ENCODE peak calls at places on chromosomes 3 and 15, in five cellular contexts. K, I, U, T and P are unnamed samples.

GRCh38 chr3:193788189-193788946 is 195.4 kb downstream of the OPA1 start:
- DNase-seq in T (peak), U (peak), I (peak), K (peak), P (peak)

GRCh38 chr3:131020122-131020693 is 6.4 kb downstream of the ASTE1 start:
- DNase-seq in U (no peak), I (no peak), T (no peak), K (no peak), P (peak)

GRCh38 chr3:48446425-48447193 is at the start of gene ATRIP:
- DNase-seq in T (peak), K (peak), U (peak), I (peak), P (peak)

GRCh38 chr3:194386610-194387009 is 12.5 kb downstream of the GP5 start:
- DNase-seq in U (no peak), T (no peak), I (no peak), K (no peak), P (no peak)

GRCh38 chr3:38588995-38589937 is 60.2 kb downstream of the SCN5A start:
- DNase-seq in K (no peak), U (no peak), T (peak), I (no peak), P (no peak)

GRCh38 chr3:129664040-129664646 is 57.7 kb upstream of the PLXND1 start:
- DNase-seq in K (no peak), T (no peak), U (no peak), I (no peak), P (no peak)

GRCh38 chr3:140276698-140277097 is 341.7 kb downstream of the CLSTN2 start:
- DNase-seq in T (peak), I (no peak), U (peak), K (no peak), P (peak)

GRCh38 chr3:156474560-156475389 is 80.1 kb downstream of the SSR3 start:
- DNase-seq in U (no peak), K (peak), I (peak), T (peak), P (peak)

GRCh38 chr3:106209482-106209881 is 340.7 kb upstream of the CBLB start:
- DNase-seq in I (no peak), U (no peak), K (no peak), T (no peak), P (no peak)

GRCh38 chr3:113354307-113354706 is 87.0 kb downstream of the CFAP44 start:
- DNase-seq in T (no peak), U (no peak), K (no peak), I (no peak), P (peak)

GRCh38 chr3:32467333-32468070 is 35.1 kb downstream of the CMTM6 start:
- DNase-seq in T (peak), U (peak), I (peak), K (peak), P (peak)

GRCh38 chr3:10473581-10474438 is 31.6 kb downstream of the ATP2B2 start:
- DNase-seq in K (no peak), T (peak), I (no peak), U (no peak), P (peak)

GRCh38 chr3:194306771-194307640 is 44.1 kb downstream of the CPN2 start:
- DNase-seq in T (no peak), I (no peak), U (no peak), K (no peak), P (no peak)

GRCh38 chr15:95485367-95485766 is 845.1 kb upstream of the NR2F2 start:
- DNase-seq in T (no peak), K (no peak), I (no peak), U (no peak), P (no peak)

DNA sequence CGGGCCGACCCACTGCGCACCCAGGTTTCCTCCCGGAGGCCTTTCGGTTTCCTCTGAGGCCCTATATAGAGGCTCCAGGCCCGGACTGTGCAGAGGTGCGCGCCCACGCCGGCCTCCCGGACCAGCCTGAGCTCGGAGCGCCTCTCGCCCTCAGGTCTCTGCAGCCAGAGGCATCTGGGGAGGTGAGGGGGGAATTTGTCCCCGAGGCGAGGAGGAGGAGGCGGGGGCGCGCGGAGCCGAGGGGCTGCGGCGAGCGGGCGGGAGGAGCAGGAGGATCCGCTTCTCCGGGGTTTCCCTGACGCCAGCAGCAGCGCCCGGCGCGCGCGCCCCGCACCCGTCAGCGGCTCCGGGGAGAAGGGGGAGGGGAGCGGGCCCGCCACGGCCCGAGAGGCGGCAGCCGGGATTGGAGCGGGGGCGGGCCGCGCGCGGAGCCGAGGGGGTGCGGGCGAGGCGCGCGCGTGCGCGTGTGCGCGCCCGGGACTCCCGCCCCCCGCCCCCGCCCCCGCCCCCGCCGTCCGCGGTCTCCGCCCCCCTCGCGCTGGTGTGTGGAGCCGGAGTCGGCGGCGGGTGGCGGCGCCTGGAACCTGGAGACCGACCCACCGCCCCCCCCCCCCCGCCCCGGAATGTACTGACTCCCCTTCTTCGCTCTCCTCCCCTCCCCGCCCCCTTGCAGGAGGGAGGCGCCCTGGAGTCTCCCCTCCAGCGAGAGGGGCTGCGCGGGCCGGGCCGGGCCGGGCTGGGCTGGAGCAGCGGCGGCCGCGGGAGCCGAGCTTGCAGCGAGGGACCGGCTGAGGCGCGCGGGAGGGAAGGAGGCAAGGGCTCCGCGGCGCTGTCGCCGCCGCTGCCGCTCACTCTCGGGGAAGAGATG is at the start of gene NEO1:
- DNase-seq in T (peak), U (peak), I (peak), K (peak), P (peak)
- H3K23ac ChIP-seq in T (no peak), U (peak), I (peak), K (peak), P (peak)

GRCh38 chr15:90002428-90002844 is 1.3 kb downstream of the ZNF710 start:
- DNase-seq in K (no peak), T (peak), U (peak), I (peak), P (peak)
- H3K27ac ChIP-seq in K (peak), T (no peak), U (peak), I (no peak), P (no peak)

GRCh38 chr3:128455786-128456748 is 10.6 kb downstream of the DNAJB8 start:
- DNase-seq in K (no peak), I (no peak), U (no peak), T (no peak), P (no peak)

GRCh38 chr3:128456776-128457715 is 9.6 kb downstream of the DNAJB8 start:
- DNase-seq in I (no peak), T (no peak), K (no peak), U (no peak), P (peak)

GRCh38 chr3:128459451-128459820 is 7.3 kb downstream of the DNAJB8 start:
- DNase-seq in I (no peak), U (no peak), T (no peak), K (no peak), P (no peak)

GRCh38 chr3:128457918-128458317 is 8.8 kb downstream of the DNAJB8 start:
- DNase-seq in T (no peak), U (no peak), K (no peak), I (no peak), P (no peak)

DNA sequence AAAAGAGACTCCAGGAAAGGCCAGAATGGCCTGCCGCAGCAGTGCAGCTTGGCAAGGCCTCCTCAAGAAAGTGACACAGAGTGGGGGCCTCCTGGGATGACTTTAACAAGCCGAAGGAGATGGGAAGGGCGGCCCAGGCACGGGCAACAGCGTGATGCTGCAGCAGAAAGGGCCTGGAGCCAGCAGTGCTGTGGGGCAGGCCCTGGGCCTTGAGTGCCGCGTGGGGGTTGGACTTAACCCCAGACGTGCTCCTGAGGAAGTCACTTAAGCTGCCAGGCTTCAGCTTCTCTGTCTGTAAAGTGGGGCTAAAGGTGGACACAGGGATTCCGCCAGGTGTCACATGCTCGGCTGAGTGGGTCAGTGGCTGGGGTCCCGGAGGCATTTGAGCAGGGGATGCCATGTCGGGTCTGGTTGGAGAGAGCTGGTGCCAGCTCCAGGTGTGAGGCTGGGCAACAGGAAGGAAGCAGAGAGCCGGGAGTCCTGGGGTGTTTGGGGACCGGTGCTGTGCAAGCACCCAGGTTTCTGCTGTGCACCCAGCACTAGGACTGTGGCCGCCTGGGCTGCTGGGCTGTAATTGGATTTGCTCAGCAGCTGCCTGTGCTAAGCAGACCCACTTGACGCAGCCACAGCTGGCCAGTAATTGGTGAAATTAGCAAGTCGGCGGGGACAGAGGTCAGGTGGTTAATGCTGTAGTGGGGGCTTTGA is 7.8 kb downstream of the DNAJB8 start:
- DNase-seq in T (no peak), K (no peak), U (no peak), I (no peak), P (no peak)
- H2BK120ac ChIP-seq in T (no peak), K (no peak), U (no peak), I (no peak), P (no peak)

GRCh38 chr15:78033864-78034263 is 43.6 kb downstream of the TBC1D2B start:
- DNase-seq in I (peak), K (no peak), T (no peak), U (peak), P (no peak)

GRCh38 chr15:78035319-78035718 is 42.2 kb downstream of the TBC1D2B start:
- DNase-seq in I (peak), U (no peak), K (no peak), T (no peak), P (no peak)

GRCh38 chr15:78037328-78037727 is 40.2 kb downstream of the TBC1D2B start:
- DNase-seq in K (no peak), T (no peak), U (no peak), I (no peak), P (no peak)

GRCh38 chr15:78035861-78036476 is 41.5 kb downstream of the TBC1D2B start:
- DNase-seq in K (no peak), I (peak), U (no peak), T (no peak), P (no peak)

DNA sequence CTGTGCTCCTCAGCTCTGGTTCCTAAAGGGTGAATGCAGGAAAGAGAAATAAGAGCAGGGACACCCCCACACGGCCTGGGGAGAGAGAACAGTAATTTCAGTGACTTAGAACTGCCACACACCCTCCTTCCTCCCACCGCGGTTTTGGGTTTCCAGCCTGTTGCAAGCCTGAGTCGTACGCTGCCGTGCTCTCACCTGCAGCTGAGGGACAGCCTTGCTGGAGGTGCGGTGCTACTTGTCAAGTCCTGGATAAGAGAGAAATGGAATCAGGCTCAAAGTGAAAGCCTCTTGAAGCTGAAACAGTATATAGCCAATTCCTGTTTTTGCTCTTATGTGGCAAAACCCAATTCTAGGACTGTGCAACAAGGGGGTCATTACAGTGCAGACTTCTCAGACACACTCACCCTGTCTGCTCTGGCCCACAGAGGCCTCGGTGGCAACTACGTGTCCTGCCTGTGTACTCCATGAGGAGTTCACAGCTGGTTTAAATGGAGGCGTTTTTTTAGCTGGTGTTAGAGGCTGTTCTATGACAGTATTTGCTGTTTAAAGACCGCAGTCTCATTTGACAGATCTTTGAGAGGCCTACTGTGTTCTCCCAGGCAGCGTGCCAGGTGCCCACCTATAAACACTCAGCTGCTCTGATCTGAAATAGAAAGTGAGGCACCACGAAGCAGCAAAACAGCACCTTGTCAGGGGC is 42.9 kb downstream of the TBC1D2B start:
- DNase-seq in I (peak), T (no peak), K (no peak), U (peak), P (no peak)
- H3K23ac ChIP-seq in I (no peak), T (no peak), K (no peak), U (peak), P (no peak)

GRCh38 chr15:68342351-68342750 is 64.8 kb downstream of the FEM1B start:
- DNase-seq in K (no peak), T (no peak), I (no peak), U (no peak), P (no peak)
- H3K27ac ChIP-seq in K (no peak), T (no peak), I (no peak), U (no peak), P (no peak)

DNA sequence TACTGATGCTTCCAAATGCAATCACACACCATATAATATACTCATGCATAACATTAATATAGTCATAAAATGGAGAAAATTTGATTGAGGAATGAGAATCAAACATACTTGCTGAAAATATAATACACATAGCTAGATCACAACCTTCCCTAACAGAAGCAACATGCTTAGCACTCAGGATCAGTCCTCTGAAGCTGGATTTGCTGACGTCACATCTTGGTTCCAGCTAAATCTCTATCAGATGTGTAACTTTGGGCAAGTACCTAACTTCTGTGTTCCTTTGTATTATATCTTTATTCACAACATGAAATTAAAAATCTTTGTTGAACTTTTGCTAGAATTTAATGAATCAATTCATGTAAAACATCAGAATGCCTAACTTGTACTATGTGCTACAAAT is 263.5 kb downstream of the ZNF385D start:
- DNase-seq in T (no peak), U (no peak), K (no peak), I (no peak), P (no peak)
- H2BK120ac ChIP-seq in T (no peak), U (no peak), K (no peak), I (no peak), P (no peak)

GRCh38 chr3:182117583-182117982 is 405.9 kb downstream of the SOX2 start:
- DNase-seq in I (no peak), T (no peak), K (no peak), U (no peak), P (no peak)
- H3K23ac ChIP-seq in I (no peak), T (no peak), K (no peak), U (no peak), P (no peak)

GRCh38 chr3:23797490-23797889 is 8.3 kb upstream of the UBE2E1 start:
- DNase-seq in U (no peak), T (no peak), K (no peak), I (no peak), P (no peak)
- H3K27ac ChIP-seq in U (no peak), T (no peak), K (no peak), I (no peak), P (no peak)

DNA sequence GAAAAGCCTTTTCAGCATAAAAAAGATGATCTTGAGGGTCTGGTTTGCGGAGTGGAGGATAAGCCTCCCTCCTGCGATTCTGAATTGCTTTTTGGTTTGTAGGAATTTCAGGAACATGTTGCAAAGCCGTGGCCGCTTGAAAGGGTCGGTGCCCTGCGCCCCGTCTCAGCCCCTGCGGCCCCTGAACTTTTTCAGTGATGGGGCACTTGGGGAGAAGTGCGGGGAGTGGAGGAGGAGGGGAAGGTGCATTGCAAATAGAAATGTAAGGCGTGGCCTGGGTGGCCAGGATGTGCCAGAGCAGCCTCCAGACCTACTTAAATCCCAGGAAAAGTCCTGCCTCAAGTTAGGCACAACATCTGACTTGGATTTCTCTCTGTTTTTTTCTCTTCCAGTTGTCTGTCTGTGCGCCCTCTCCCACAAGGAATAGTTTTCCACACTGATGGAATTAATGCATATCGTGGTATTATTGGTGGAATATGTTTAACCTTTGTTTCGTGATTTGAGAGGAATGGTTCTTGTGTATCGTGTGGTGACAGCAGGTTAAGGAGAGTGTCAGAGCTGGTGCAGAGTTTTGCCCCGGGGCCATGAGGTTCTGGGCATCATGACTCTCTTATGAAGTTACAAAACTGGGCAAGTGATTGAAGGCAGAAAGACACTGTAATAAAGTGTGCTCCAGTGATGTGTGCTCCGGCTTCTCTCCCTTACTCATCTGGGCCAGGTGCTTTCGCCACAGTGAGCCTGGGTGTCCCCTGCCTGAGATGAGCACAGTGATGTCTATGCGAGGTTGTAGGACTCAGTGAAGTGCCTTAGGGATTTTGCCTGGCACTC is 153.8 kb downstream of the PGPEP1L start:
- DNase-seq in K (no peak), U (no peak), I (no peak), T (no peak), P (no peak)
- H2BK120ac ChIP-seq in K (no peak), U (peak), I (no peak), T (no peak), P (no peak)

GRCh38 chr15:85611361-85611760 is 183.4 kb downstream of the KLHL25 start:
- DNase-seq in U (no peak), T (no peak), K (no peak), I (no peak), P (no peak)
- H3K23ac ChIP-seq in U (no peak), T (no peak), K (no peak), I (no peak), P (no peak)